ENCODE peak calls at places on chromosomes 6 and 20, in ten cellular contexts. W, R, S, Q, Y, P, D, U, C and F are unnamed samples. For H3K36me3, the result is how much of the 10 kb centered on the place peaks cover.

GRCh38 chr20:8129211-8129986 is 2.7 kb upstream of the PLCB1 start:
- DNase-seq in W (no peak), C (peak), P (no peak), S (no peak), D (no peak), Q (no peak), U (no peak), Y (no peak), R (peak), F (no peak)

GRCh38 chr6:30740993-30741784 is 1.3 kb downstream of the FLOT1 start:
- DNase-seq in S (no peak), Y (no peak), W (no peak), Q (no peak), P (no peak), R (no peak), D (no peak), C (no peak), U (no peak), F (no peak)

GRCh38 chr6:120735641-120736040 is 598.6 kb downstream of the TBC1D32 start:
- DNase-seq in Q (no peak), W (no peak), R (no peak), S (no peak), U (no peak), C (no peak), D (no peak), P (no peak), Y (no peak), F (no peak)

GRCh38 chr20:24470782-24471582 is 1.6 kb downstream of the SYNDIG1 start:
- DNase-seq in U (no peak), R (no peak), Q (no peak), P (no peak), W (no peak), C (peak), D (no peak), Y (no peak), S (no peak), F (no peak)

GRCh38 chr6:23654745-23655144 is 471.3 kb upstream of the NRSN1 start:
- DNase-seq in S (no peak), Q (no peak), U (no peak), D (peak), C (no peak), Y (no peak), R (peak), P (no peak), W (no peak), F (no peak)

GRCh38 chr20:25061821-25062530 is 4.0 kb upstream of the ACSS1 start:
- DNase-seq in D (peak), Y (no peak), S (no peak), U (peak), W (peak), Q (no peak), P (no peak), R (no peak), C (peak), F (no peak)

GRCh38 chr6:27687154-27688013 is 214.5 kb upstream of the ZNF184 start:
- DNase-seq in U (peak), D (peak), R (peak), P (peak), W (peak), C (peak), Q (peak), S (peak), Y (peak), F (no peak)

GRCh38 chr20:24731312-24731711 is 217.8 kb upstream of the CST7 start:
- DNase-seq in C (no peak), Q (no peak), P (no peak), R (no peak), D (no peak), S (no peak), Y (no peak), U (no peak), W (no peak), F (no peak)

GRCh38 chr20:37627767-37628130 is 66.1 kb upstream of the CTNNBL1 start:
- DNase-seq in S (no peak), U (no peak), R (no peak), Q (no peak), D (no peak), C (no peak), Y (no peak), W (no peak), P (no peak), F (no peak)

GRCh38 chr20:41004561-41005360 is 23.9 kb upstream of the TOP1 start:
- DNase-seq in U (no peak), C (no peak), Y (no peak), P (no peak), W (peak), Q (no peak), R (no peak), S (no peak), D (no peak), F (no peak)

GRCh38 chr6:14977747-14978382 is 268.0 kb upstream of the JARID2 start:
- DNase-seq in S (no peak), W (no peak), D (no peak), Q (no peak), Y (no peak), C (no peak), R (no peak), P (no peak), U (no peak), F (no peak)

GRCh38 chr6:163402616-163403015 is 11.9 kb upstream of the QKI start:
- DNase-seq in C (no peak), W (no peak), R (no peak), U (no peak), P (no peak), S (no peak), Q (no peak), D (no peak), Y (no peak), F (no peak)

GRCh38 chr20:11350126-11351005 is 567.3 kb upstream of the BTBD3 start:
- DNase-seq in Y (peak), C (no peak), S (no peak), P (peak), W (no peak), R (no peak), U (no peak), Q (no peak), D (no peak), F (no peak)

GRCh38 chr20:46509523-46509922 is 3.8 kb downstream of the ZNF334 start:
- DNase-seq in U (no peak), R (no peak), S (no peak), W (no peak), D (no peak), P (no peak), C (no peak), Q (no peak), Y (no peak), F (no peak)

GRCh38 chr6:63510786-63511185 is 61.5 kb upstream of the LOC128125822 start:
- DNase-seq in R (no peak), P (no peak), Q (no peak), D (no peak), Y (no peak), S (no peak), U (no peak), W (no peak), C (no peak), F (no peak)

GRCh38 chr6:82364087-82365010 is 732 bp downstream of the TPBG start:
- DNase-seq in Q (no peak), R (no peak), D (peak), C (peak), W (peak), S (peak), P (peak), Y (peak), U (peak), F (peak)

GRCh38 chr6:160014869-160015182 is 45.9 kb downstream of the IGF2R start:
- DNase-seq in P (no peak), W (no peak), U (no peak), Y (no peak), D (no peak), Q (no peak), R (no peak), C (no peak), S (no peak), F (no peak)

GRCh38 chr20:1619861-1620444 is at the start of gene SIRPB1:
- DNase-seq in R (peak), Y (no peak), C (no peak), U (no peak), D (no peak), S (no peak), W (no peak), P (peak), Q (peak), F (no peak)

GRCh38 chr6:124684621-124685020 is 277.6 kb upstream of the RNF217 start:
- DNase-seq in U (no peak), C (no peak), Y (no peak), P (no peak), D (no peak), S (no peak), R (no peak), W (no peak), Q (no peak), F (no peak)

GRCh38 chr6:79617521-79617941 is 13.6 kb upstream of the SH3BGRL2 start:
- DNase-seq in R (peak), U (no peak), S (no peak), D (no peak), Q (no peak), P (no peak), Y (no peak), C (no peak), W (no peak), F (no peak)

GRCh38 chr6:111771084-111771411 is 102.2 kb downstream of the FYN start:
- DNase-seq in U (no peak), W (no peak), D (no peak), Y (no peak), C (no peak), R (no peak), S (no peak), Q (no peak), P (no peak), F (no peak)

GRCh38 chr6:5584072-5584471 is 322.8 kb downstream of the FARS2 start:
- DNase-seq in Q (no peak), R (no peak), W (no peak), U (no peak), C (no peak), P (no peak), Y (no peak), S (no peak), D (no peak), F (no peak)

GRCh38 chr6:124090491-124090890 is 286.8 kb downstream of the NKAIN2 start:
- DNase-seq in Q (no peak), W (no peak), U (no peak), D (no peak), P (no peak), C (no peak), R (no peak), S (no peak), Y (no peak), F (no peak)

GRCh38 chr6:89984926-89985743 is 90.9 kb downstream of the GJA10 start:
- DNase-seq in P (peak), Q (peak), S (peak), W (no peak), D (no peak), R (no peak), C (peak), Y (no peak), U (no peak), F (no peak)

GRCh38 chr6:120116343-120116742 is 766.8 kb upstream of the MAN1A1 start:
- DNase-seq in U (no peak), P (no peak), S (no peak), D (no peak), Q (no peak), Y (no peak), R (no peak), C (no peak), W (no peak), F (no peak)

GRCh38 chr6:107679457-107679856 is 144.7 kb downstream of the SCML4 start:
- DNase-seq in S (no peak), C (no peak), D (no peak), W (no peak), Q (peak), R (no peak), P (no peak), Y (no peak), U (peak), F (no peak)

GRCh38 chr6:113128020-113128419 is 729.1 kb upstream of the MARCKS start:
- DNase-seq in W (no peak), Q (no peak), P (no peak), R (no peak), S (no peak), Y (no peak), C (no peak), D (no peak), U (no peak), F (no peak)

GRCh38 chr6:158773581-158774449 is 45.4 kb downstream of the EZR start:
- DNase-seq in R (no peak), Y (no peak), W (no peak), C (peak), U (no peak), S (no peak), P (no peak), D (no peak), Q (no peak), F (no peak)

GRCh38 chr6:4698901-4699659 is 77.1 kb upstream of the CDYL start:
- DNase-seq in D (no peak), Y (no peak), Q (no peak), C (no peak), S (no peak), P (no peak), U (no peak), W (no peak), R (no peak), F (no peak)

GRCh38 chr20:588932-589672 is 21.0 kb downstream of the TCF15 start:
- DNase-seq in Y (no peak), R (no peak), U (no peak), C (peak), P (no peak), S (peak), D (no peak), Q (no peak), W (no peak), F (no peak)

GRCh38 chr6:79784013-79784753 is 153.1 kb downstream of the SH3BGRL2 start:
- DNase-seq in S (peak), P (no peak), U (no peak), C (no peak), R (no peak), D (no peak), Y (no peak), W (no peak), Q (no peak), F (no peak)

GRCh38 chr6:28393912-28394662 is 5.5 kb downstream of the ZSCAN12 start:
- DNase-seq in Q (peak), W (no peak), Y (no peak), S (peak), P (no peak), D (no peak), C (no peak), U (no peak), R (peak), F (no peak)

GRCh38 chr6:24972551-24972950 is 36.8 kb upstream of the RIPOR2 start:
- DNase-seq in W (no peak), S (no peak), D (no peak), U (no peak), C (no peak), R (no peak), Y (no peak), Q (no peak), P (no peak), F (no peak)

DNA sequence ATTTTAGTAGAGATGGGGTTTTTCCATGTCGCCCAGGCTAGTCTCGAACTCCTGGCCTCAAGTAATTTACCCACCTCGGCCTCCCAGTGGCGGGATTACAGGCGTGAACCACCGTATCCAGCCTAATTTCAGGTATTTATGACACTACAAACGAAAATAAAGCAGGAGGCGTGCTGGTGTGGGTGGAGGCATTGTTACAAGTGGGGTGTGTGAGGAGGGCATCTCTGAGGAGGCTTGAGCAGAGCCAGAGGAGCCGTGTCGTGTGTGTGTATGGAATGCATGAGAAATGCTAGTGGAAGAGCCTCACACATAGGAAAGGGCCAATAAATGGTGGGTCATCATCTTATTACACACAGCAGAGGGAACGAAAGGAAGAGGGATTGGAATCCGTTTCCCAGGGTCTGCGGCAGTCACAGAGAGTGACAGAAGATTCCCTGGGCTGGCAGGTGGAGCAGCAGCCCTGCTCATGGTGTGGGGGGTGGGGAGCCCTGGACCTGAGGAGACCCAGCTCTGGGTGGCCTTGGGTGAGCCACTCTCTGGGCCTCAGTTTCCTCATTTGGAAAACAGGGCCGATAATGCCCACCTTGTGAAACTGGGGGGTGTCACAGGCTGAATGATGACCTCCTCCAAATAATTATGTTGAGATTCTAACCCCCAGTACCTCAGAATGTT is 17.2 kb upstream of the PEDS1 start:
- DNase-seq in S (no peak), U (no peak), R (no peak), Y (no peak), W (no peak), D (no peak), Q (no peak), C (no peak), P (no peak), F (no peak)
- H3K36me3 ChIP-seq in S (under half), U (under half), R (under half), Y (under half), W (under half), D (under half), Q (under half), C (under half), P (under half), F (under half)

DNA sequence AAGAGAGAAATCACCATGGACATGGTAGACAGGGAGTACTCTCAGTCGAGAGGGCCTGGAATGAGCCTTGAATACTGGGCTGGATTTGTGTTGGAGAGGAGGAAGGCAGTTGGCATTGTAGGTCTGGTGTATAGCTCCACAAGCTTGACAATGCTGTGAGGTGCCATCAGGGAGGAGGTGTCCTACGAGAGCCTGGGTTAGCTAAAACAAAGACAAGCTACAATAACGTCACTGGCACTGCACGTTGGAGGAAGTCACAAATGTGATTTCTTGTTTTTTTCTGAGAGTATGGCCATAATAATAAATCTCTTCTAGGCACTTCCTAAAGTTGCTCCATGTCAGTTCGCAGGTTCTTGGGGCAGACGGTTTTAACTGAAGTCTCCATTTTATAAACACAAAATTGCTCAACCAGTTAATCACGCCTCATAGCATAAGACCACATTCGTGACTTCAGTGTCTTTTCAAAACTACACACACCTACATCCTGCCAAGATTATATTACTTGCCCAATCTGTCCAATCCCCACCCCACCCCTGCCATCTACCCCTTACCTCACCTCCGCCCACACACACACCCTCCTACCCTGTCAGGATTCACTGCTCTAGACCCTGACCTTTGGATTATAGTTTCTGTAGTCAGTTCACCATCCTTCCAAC is 4.4 kb upstream of the HLA-DMB start:
- DNase-seq in U (no peak), W (no peak), S (no peak), Q (no peak), Y (no peak), R (no peak), C (no peak), D (peak), P (no peak), F (no peak)
- TF ChIP-seq EP300 in U (no peak), W (no peak), S (no peak), Q (no peak), Y (no peak), R (no peak), C (no peak), D (no peak), P (no peak), F (no peak)

DNA sequence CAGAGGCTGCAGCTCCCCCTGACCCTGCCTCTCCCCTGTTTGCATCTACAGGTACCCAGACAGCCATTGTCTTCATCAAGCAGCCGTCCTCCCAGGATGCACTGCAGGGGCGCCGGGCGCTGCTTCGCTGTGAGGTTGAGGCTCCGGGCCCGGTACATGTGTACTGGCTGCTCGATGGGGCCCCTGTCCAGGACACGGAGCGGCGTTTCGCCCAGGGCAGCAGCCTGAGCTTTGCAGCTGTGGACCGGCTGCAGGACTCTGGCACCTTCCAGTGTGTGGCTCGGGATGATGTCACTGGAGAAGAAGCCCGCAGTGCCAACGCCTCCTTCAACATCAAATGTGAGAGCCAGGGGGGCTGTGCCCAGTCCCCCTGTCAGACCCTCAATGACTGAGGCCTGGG is 42.1 kb upstream of the SRF start:
- DNase-seq in W (no peak), R (no peak), Q (peak), U (no peak), C (no peak), P (no peak), Y (no peak), S (no peak), D (no peak), F (no peak)
- H3K36me3 ChIP-seq in W (under half), R (under half), Q (under half), U (under half), C (under half), P (under half), Y (under half), S (under half), D (under half), F (under half)

DNA sequence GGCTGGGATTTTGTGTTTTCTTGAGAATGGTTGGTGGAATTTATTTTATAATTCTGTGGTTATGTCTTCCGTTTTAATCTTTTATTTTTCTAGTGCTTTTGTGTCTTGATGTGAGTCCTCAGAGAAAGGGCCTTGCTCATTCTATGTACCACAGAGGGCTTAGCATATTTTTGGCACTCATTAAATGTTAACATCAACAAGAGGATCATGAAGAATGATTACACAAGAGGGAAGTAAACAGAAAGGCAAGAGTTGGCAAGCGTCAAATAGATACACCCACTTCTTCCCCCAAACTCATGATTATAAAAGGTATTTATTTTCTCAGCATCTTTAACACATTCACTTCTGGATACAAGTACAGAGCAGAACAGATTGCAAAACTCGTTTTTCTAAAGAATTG is 221.7 kb downstream of the ADGRG6 start:
- DNase-seq in U (no peak), W (no peak), Y (no peak), C (no peak), Q (no peak), D (no peak), S (no peak), R (no peak), P (no peak), F (no peak)
- TF ChIP-seq EP300 in U (no peak), W (no peak), Y (no peak), C (no peak), Q (no peak), D (no peak), S (no peak), R (no peak), P (no peak), F (no peak)

GRCh38 chr20:44990957-44991356 is 24.6 kb downstream of the STK4 start:
- DNase-seq in W (no peak), D (no peak), Y (no peak), Q (no peak), C (no peak), S (no peak), R (no peak), U (no peak), P (no peak), F (no peak)
- H3K36me3 ChIP-seq in W (under half), D (under half), Y (under half), Q (under half), C (under half), S (under half), R (under half), U (under half), P (under half), F (under half)

GRCh38 chr20:9389321-9389720 is 125.1 kb upstream of the LAMP5 start:
- DNase-seq in S (no peak), P (no peak), R (no peak), W (peak), Q (no peak), C (no peak), D (peak), Y (no peak), U (no peak), F (no peak)
- TF ChIP-seq EP300 in S (no peak), P (no peak), R (no peak), W (no peak), Q (no peak), C (no peak), D (no peak), Y (no peak), U (no peak), F (no peak)

GRCh38 chr6:35318845-35319220 is 21.2 kb downstream of the DEF6 start:
- DNase-seq in R (peak), Y (no peak), D (no peak), W (no peak), C (no peak), Q (no peak), P (no peak), S (no peak), U (no peak), F (no peak)
- H3K36me3 ChIP-seq in R (under half), Y (under half), D (under half), W (under half), C (under half), Q (under half), P (under half), S (under half), U (under half), F (under half)